ENCODE peak calls at places on chromosomes 7 and 10, in eight cellular contexts. A is ovary, N is stomach, Y is sigmoid colon, K is tibial nerve, Z is K562, D is SK-N-SH, Q is GM12878. H is an unnamed sample. For H3K27me3, the result is how much of the 10 kb centered on the place peaks cover.

GRCh38 chr10:114825513-114826253 is 4.1 kb downstream of the FHIP2A start:
- DNase-seq in N (no peak), Q (peak), A (no peak), D (no peak), K (no peak), Y (no peak), Z (no peak), H (no peak)

GRCh38 chr10:85600744-85601081 is 765.9 kb downstream of the GRID1 start:
- DNase-seq in K (no peak), N (no peak), Y (no peak), Q (no peak), Z (no peak), D (no peak), A (no peak), H (no peak)

GRCh38 chr10:18400201-18400910 is 251.0 kb downstream of the NSUN6 start:
- DNase-seq in A (no peak), Y (no peak), Z (peak), K (no peak), Q (peak), N (no peak), D (peak), H (peak)

GRCh38 chr10:24351883-24352778 is 143.2 kb downstream of the KIAA1217 start:
- DNase-seq in Z (no peak), K (no peak), Q (no peak), Y (no peak), D (no peak), N (no peak), A (no peak), H (no peak)

GRCh38 chr10:88172159-88172558 is 308.7 kb downstream of the PTEN start:
- DNase-seq in Z (no peak), N (no peak), Q (no peak), A (no peak), K (no peak), Y (no peak), D (no peak), H (no peak)

GRCh38 chr7:9091282-9091681 is 657.9 kb downstream of the NXPH1 start:
- DNase-seq in Z (peak), A (no peak), D (no peak), K (no peak), N (no peak), Q (no peak), Y (no peak), H (no peak)

GRCh38 chr7:48246073-48246472 is 74.8 kb downstream of the ABCA13 start:
- DNase-seq in A (no peak), Q (peak), K (peak), Z (no peak), Y (no peak), N (no peak), D (no peak), H (no peak)

GRCh38 chr10:16816830-16817124 is 447 bp downstream of the RSU1 start:
- DNase-seq in K (peak), Y (no peak), A (no peak), N (no peak), Q (no peak), D (no peak), Z (no peak), H (no peak)

GRCh38 chr10:117972168-117972822 is 74.4 kb downstream of the RAB11FIP2 start:
- DNase-seq in N (no peak), Y (no peak), A (no peak), D (no peak), K (no peak), Q (no peak), Z (no peak), H (no peak)

GRCh38 chr10:124530816-124531215 is 69.2 kb downstream of the LHPP start:
- DNase-seq in Q (no peak), D (no peak), Z (no peak), A (no peak), N (no peak), K (no peak), Y (no peak), H (no peak)

GRCh38 chr10:34171957-34172527 is 643.1 kb downstream of the PARD3 start:
- DNase-seq in N (no peak), D (no peak), A (no peak), Z (no peak), Q (no peak), Y (no peak), K (no peak), H (no peak)

GRCh38 chr10:49395741-49396665 is at the start of gene DRGX:
- DNase-seq in Z (no peak), D (peak), Y (no peak), A (no peak), N (no peak), Q (no peak), K (no peak), H (no peak)
- H3K27me3 ChIP-seq in Z (half or more), D (half or more), Y (half or more), A (under half), N (half or more), Q (under half), K (under half), H (half or more)

GRCh38 chr10:99681553-99681952 is 22.2 kb downstream of the ENTPD7 start:
- DNase-seq in K (no peak), N (no peak), A (no peak), D (no peak), Q (no peak), Z (no peak), Y (no peak), H (no peak)
- TF ChIP-seq EP300 in K (no peak), N (no peak), A (no peak), D (no peak), Q (no peak), Z (no peak), Y (no peak), H (no peak)

GRCh38 chr7:35246819-35247218 is 7.1 kb downstream of the TBX20 start:
- DNase-seq in Y (no peak), Q (no peak), K (no peak), N (no peak), D (no peak), A (no peak), Z (no peak), H (no peak)

GRCh38 chr7:35250452-35250851 is 3.4 kb downstream of the TBX20 start:
- DNase-seq in Y (no peak), D (no peak), K (no peak), N (no peak), Q (no peak), A (no peak), Z (no peak), H (no peak)

GRCh38 chr7:35250941-35251340 is 3.0 kb downstream of the TBX20 start:
- DNase-seq in D (no peak), K (no peak), N (no peak), Q (no peak), Y (no peak), A (no peak), Z (no peak), H (no peak)

GRCh38 chr7:35249537-35249907 is 4.4 kb downstream of the TBX20 start:
- DNase-seq in N (no peak), K (no peak), Q (no peak), A (no peak), D (no peak), Z (no peak), Y (no peak), H (no peak)

DNA sequence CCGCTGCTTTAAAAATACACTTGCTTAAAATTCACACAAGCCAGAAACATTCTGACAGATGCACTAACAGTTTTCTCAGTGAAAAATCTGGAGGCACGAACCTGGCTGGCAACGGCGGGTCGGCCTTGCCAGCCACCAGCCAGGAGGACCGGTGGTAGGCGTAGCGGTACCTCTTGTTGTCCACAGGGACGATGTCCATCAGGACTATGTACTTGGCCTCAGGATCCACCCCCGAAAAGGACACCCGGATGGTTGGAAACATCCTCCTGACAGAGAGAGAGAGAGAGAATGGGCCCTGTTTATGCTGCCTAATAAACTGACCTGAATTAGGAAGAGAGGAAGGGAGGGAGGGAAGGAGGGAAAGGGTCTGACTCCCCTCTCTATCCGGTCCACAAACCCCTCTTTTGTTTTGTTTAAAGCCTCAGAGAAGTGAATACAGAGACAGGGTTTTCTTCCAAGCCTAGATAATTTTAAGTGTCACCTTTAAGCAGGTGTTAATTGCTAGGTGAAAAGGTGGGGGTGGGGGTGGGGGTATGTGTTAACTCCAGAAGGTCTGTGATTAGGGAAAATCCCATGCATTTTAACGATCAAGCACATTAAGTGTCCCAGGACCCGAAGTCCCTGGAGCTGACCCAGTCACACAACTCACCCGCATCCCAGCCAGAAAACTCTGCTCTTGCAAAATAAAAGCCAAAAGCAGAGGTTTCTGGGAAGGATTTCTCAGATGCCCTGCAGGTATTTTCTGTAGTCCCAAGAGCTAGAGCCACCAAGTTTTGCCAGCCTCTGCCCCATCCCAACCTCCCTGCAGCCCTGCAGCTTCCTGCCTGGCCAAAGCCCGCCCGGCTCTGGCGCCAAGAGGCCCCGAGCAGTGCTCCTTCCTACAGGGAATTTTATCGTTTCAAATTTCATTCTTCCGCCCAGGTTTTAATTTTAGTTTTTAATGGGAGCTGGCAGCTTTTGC is 5.0 kb downstream of the TBX20 start:
- DNase-seq in Y (no peak), N (no peak), D (no peak), Q (no peak), Z (no peak), K (no peak), A (no peak), H (no peak)
- H3K27me3 ChIP-seq in Y (half or more), N (half or more), D (under half), Q (under half), Z (under half), K (under half), A (under half), H (half or more)

DNA sequence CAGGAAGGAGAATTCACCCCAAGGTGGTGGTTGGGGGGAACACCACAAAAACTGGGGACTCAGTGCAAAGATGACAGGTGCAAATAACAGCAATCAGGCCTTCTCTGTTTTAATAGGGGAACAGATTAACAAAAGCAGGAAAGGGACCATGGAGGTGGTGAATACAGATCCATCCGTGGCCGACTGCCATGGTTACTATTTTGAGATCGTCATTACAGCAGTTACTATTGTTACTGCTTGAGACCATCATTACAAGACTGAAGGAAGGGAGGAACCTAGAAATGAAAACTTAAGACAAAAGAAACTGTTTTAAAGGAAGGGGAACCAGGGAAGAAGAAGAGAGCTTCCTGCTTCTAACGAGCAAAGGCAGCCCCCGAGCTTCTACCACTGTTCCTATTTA is 216.5 kb downstream of the CHCHD3 start:
- DNase-seq in A (no peak), Q (no peak), N (no peak), D (no peak), Y (no peak), K (no peak), Z (no peak), H (no peak)
- TF ChIP-seq EP300 in A (no peak), Q (no peak), N (no peak), D (no peak), Y (no peak), K (no peak), Z (no peak), H (no peak)

DNA sequence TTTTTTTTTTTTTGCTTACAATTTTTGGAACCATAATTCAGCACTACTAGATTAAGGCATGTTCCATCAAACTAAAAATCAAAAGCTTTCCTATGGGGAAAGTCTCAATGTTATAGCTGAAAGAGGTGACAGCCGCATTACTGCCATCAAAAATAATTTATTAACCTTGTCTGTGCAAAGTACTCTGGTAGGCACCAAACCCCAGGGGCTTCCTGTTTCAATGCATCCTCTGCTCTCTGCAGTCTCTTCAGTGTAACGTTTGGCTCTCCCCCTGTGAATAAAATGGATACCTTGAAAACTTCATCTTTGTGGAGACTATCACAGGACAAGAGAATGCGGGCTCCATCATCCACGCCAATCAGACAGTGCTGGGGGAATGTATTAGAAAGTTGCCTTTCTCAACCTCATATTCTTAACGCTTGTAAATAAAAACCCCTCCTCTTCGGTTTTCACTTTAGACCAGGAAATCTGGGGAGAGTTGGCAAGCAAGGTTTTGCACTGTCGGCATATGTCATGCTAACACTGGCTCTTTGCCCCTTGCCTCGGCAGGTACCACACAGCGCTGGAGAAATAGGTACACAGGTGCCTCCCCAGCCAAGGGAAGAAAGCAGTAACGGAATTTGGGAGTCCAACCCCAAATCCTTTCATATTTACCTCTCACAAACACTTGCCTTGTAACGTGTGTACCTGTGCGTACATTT is 1.6 kb upstream of the NRG3 start:
- DNase-seq in Y (no peak), N (no peak), K (no peak), Q (no peak), D (no peak), A (no peak), Z (no peak), H (no peak)
- H3K27me3 ChIP-seq in Y (under half), N (half or more), K (under half), Q (under half), D (under half), A (under half), Z (under half), H (half or more)

DNA sequence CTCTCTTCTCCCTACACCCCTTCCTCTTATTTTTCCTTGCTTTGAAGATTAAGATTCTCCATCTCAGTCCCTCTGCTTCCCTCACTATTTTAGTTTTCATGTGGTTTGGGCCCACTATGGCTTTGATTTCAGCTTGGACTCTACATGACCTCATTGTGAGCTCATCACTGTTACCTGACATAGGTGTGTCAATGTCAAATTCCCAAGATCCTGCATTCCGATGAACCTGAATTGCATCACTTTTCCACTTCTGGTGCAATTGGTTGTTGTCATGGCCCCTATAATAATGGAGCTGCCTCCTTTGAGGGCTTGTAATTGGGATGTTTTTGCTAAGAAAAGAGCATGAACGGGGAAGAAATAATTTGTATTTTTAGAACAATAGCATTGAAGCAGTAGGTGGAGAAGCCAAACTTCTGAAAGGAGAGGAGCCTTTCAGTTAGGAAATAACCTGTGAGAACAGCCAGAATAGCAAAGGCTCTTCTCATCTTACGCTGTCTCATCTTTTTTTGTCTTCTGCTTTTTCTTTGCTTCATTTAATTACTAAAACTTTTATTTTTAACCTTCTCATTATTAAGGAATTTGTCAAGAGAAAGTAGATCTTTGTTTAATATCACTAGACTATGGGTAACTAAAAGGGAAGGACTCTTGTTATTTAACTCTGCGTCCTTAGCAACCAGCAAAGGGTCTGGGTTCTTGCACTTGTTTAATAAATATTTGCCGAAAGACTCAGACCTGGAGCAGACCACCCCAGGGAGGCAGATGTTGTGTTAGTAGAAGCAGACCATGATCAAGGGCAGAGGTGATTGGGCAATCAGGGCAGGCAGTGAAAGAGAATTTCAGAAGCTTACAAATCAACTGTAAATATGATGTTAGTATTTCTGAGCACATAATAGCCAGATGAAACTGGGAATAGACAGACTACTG is 95.4 kb downstream of the TES start:
- DNase-seq in K (peak), N (no peak), A (no peak), Z (no peak), Y (no peak), D (no peak), Q (no peak), H (no peak)
- TF ChIP-seq EP300 in K (no peak), N (no peak), A (no peak), Z (no peak), Y (no peak), D (no peak), Q (no peak), H (no peak)